ENCODE peak calls at places on chromosomes 1 and 21, in nine cellular contexts. B is stimulated activated CD4-positive, alpha-beta T cell treated with anti-CD3 and anti-CD28 coated beads, Interleukin-1b, Interleukin-23, amount 100 ng/mL, for 1 hour; T is iPS-NIHi11; D is CD8-positive, alpha-beta T cell; K is hippocampal formation; W is heart right ventricle; P is AG09319; Q is AG08395; X is mesendoderm. Z is an unnamed sample.

GRCh38 chr1:184637664-184638063 is 117.0 kb downstream of the EDEM3 start:
- DNase-seq in T (no peak), B (no peak), P (no peak), Q (no peak), W (no peak), K (no peak), D (no peak), X (no peak), Z (no peak)

GRCh38 chr1:46774297-46774696 is 24.5 kb upstream of the CYP4B1 start:
- DNase-seq in W (no peak), B (no peak), Q (no peak), K (no peak), P (no peak), D (no peak), T (no peak), X (peak; percentile 35), Z (no peak)

GRCh38 chr1:16082283-16083038 is 9.0 kb upstream of the FAM131C start:
- DNase-seq in P (no peak), D (peak; percentile 63), K (no peak), T (peak; percentile 84), X (peak; percentile 81), W (peak; percentile 78), B (peak; percentile 19), Q (peak; percentile 81), Z (no peak)

GRCh38 chr1:84939761-84940160 is 46.8 kb upstream of the LPAR3 start:
- DNase-seq in K (no peak), X (no peak), P (no peak), D (no peak), B (no peak), T (no peak), W (no peak), Q (no peak), Z (no peak)

GRCh38 chr21:37230632-37231246 is 36.4 kb downstream of the VPS26C start:
- DNase-seq in P (no peak), Q (no peak), W (no peak), T (no peak), X (no peak), B (no peak), K (no peak), D (no peak), Z (no peak)

GRCh38 chr1:211870156-211870555 is 39.6 kb upstream of the LPGAT1 start:
- DNase-seq in W (no peak), X (no peak), Q (no peak), P (no peak), K (no peak), D (no peak), B (no peak), T (no peak), Z (no peak)

GRCh38 chr1:154682252-154682651 is 74.3 kb upstream of the ADAR start:
- DNase-seq in D (no peak), P (no peak), X (no peak), K (no peak), Q (no peak), W (no peak), B (no peak), T (peak; percentile 25), Z (no peak)

GRCh38 chr1:6355621-6356020 is 37.9 kb downstream of the ACOT7 start:
- DNase-seq in X (no peak), D (no peak), W (no peak), T (no peak), B (no peak), P (no peak), Q (no peak), K (no peak), Z (no peak)

GRCh38 chr21:36914244-36915013 is 52.0 kb downstream of the HLCS start:
- DNase-seq in W (no peak), Q (no peak), P (no peak), B (no peak), D (no peak), X (no peak), T (no peak), K (no peak), Z (no peak)

GRCh38 chr1:182595641-182596240 is 6.7 kb upstream of the RNASEL start:
- DNase-seq in B (no peak), W (peak; percentile 48), Q (peak; percentile 64), T (peak; percentile 79), K (peak; percentile 59), D (peak; percentile 65), P (no peak), X (peak; percentile 79), Z (no peak)

GRCh38 chr1:92571578-92571977 is 84.9 kb upstream of the GFI1 start:
- DNase-seq in B (no peak), X (no peak), Q (no peak), D (no peak), W (no peak), T (no peak), P (no peak), K (no peak), Z (no peak)

GRCh38 chr21:43193651-43194302 is 25.0 kb downstream of the CRYAA start:
- DNase-seq in X (no peak), W (peak; percentile 62), K (no peak), D (no peak), P (no peak), T (no peak), Q (peak; percentile 83), B (no peak), Z (peak; percentile 35)

Z was measured in kidney epithelial cell.